ENCODE peak calls at places on chromosomes 3 and 15, in five cellular contexts. P, V, R, G and M are unnamed samples.

GRCh38 chr15:74302821-74303359 is 64.6 kb downstream of the CYP11A1 start:
- DNase-seq in P (peak; percentile 14), V (no peak), R (peak; percentile 31), G (no peak), M (no peak)

GRCh38 chr3:107710851-107711250 is 188.1 kb downstream of the BBX start:
- DNase-seq in P (no peak), V (no peak), R (no peak), G (peak; percentile 60), M (no peak)

GRCh38 chr3:114231616-114232015 is 5.8 kb downstream of the ZNF80 start:
- DNase-seq in P (no peak), V (no peak), R (no peak), G (no peak), M (no peak)

GRCh38 chr3:10416730-10417300 is 88.6 kb downstream of the ATP2B2 start:
- DNase-seq in P (no peak), V (no peak), R (no peak), G (no peak), M (no peak)

GRCh38 chr3:159775372-159775961 is 213.2 kb upstream of the IL12A start:
- DNase-seq in P (peak; percentile 50), V (no peak), R (no peak), G (peak; percentile 67), M (peak; percentile 68)

GRCh38 chr3:46110701-46111493 is 83.6 kb upstream of the XCR1 start:
- DNase-seq in P (no peak), V (no peak), R (peak; percentile 64), G (peak; percentile 93), M (peak; percentile 19)

GRCh38 chr15:101058735-101059134 is 139.6 kb downstream of the LRRK1 start:
- DNase-seq in P (no peak), V (no peak), R (no peak), G (no peak), M (no peak)

GRCh38 chr15:55290361-55291057 is 896 bp upstream of the RAB27A start:
- DNase-seq in P (peak; percentile 64), V (no peak), R (peak; percentile 48), G (peak; percentile 79), M (peak; percentile 26)

GRCh38 chr3:173730391-173730790 is 332.8 kb downstream of the NLGN1 start:
- DNase-seq in P (no peak), V (no peak), R (no peak), G (no peak), M (no peak)

GRCh38 chr3:169091196-169091595 is 572.3 kb downstream of the MECOM start:
- DNase-seq in P (no peak), V (no peak), R (no peak), G (peak; percentile 77), M (no peak)

GRCh38 chr15:56654624-56655023 is 78.7 kb downstream of the ZNF280D start:
- DNase-seq in P (no peak), V (no peak), R (no peak), G (peak; percentile 34), M (no peak)

GRCh38 chr15:75727851-75728715 is 15.4 kb upstream of the CSPG4 start:
- DNase-seq in P (no peak), V (peak; percentile 48), R (peak; percentile 13), G (peak; percentile 34), M (no peak)

GRCh38 chr15:45331977-45332376 is 46.4 kb downstream of the GATM start:
- DNase-seq in P (no peak), V (no peak), R (no peak), G (no peak), M (no peak)

GRCh38 chr3:147311716-147312115 is 94.6 kb downstream of the ZIC4 start:
- DNase-seq in P (no peak), V (no peak), R (no peak), G (no peak), M (no peak)

GRCh38 chr3:47113669-47114365 is 50.1 kb downstream of the SETD2 start:
- DNase-seq in P (no peak), V (no peak), R (no peak), G (peak; percentile 62), M (no peak)

GRCh38 chr15:22887157-22887951 is 48.9 kb downstream of the NIPA2 start:
- DNase-seq in P (no peak), V (no peak), R (no peak), G (peak; percentile 97), M (no peak)

GRCh38 chr3:42706721-42707619 is 4.4 kb upstream of the HHATL start:
- DNase-seq in P (no peak), V (no peak), R (no peak), G (no peak), M (no peak)

GRCh38 chr3:167575000-167575399 is 78.7 kb downstream of the WDR49 start:
- DNase-seq in P (no peak), V (no peak), R (no peak), G (no peak), M (no peak)

GRCh38 chr3:128145279-128145678 is 8.0 kb upstream of the EEFSEC start:
- DNase-seq in P (no peak), V (no peak), R (no peak), G (no peak), M (no peak)

GRCh38 chr15:93974804-93975481 is 256.4 kb upstream of the MCTP2 start:
- DNase-seq in P (peak; percentile 32), V (no peak), R (peak; percentile 19), G (peak; percentile 66), M (peak; percentile 11)

GRCh38 chr3:26484140-26484539 is 138.4 kb upstream of the LRRC3B start:
- DNase-seq in P (peak; percentile 7), V (no peak), R (no peak), G (no peak), M (no peak)

GRCh38 chr3:66098436-66098835 is 59.7 kb upstream of the MAGI1 start:
- DNase-seq in P (no peak), V (no peak), R (no peak), G (peak; percentile 62), M (no peak)

GRCh38 chr15:90419202-90419601 is 31.2 kb downstream of the IQGAP1 start:
- DNase-seq in P (no peak), V (no peak), R (no peak), G (no peak), M (no peak)

GRCh38 chr15:25883860-25884259 is 20.7 kb upstream of the ATP10A start:
- DNase-seq in P (no peak), V (no peak), R (no peak), G (peak; percentile 79), M (no peak)

GRCh38 chr3:57007513-57008415 is 52.7 kb upstream of the SPATA12 start:
- DNase-seq in P (no peak), V (no peak), R (no peak), G (peak; percentile 94), M (no peak)